ENCODE peak calls at places on chromosomes 7 and 10, in five cellular contexts. Q is activated T-helper 9 cell treated with anti-CD3 and anti-CD28 coated beads, Interleukin-2, amount 50 U/mL, for 16 hours; Z is AG04450; H is T-helper 2 cell; L is amygdala. Y is an unnamed sample.

GRCh38 chr10:130430291-130430690 is 294.1 kb downstream of the GLRX3 start:
- DNase-seq in Z (no peak), H (no peak), Q (no peak), L (no peak), Y (peak)

GRCh38 chr7:99372275-99373085 is 2.0 kb upstream of the ARPC1B start:
- DNase-seq in Q (no peak), Z (no peak), L (no peak), H (no peak), Y (peak)

GRCh38 chr10:91296471-91296870 is 76.0 kb downstream of the PCGF5 start:
- DNase-seq in Q (no peak), Z (no peak), H (no peak), L (no peak), Y (no peak)

GRCh38 chr7:135728136-135728669 is at the start of gene SLC13A4:
- DNase-seq in L (no peak), H (no peak), Q (no peak), Z (no peak), Y (no peak)

GRCh38 chr10:89215511-89215910 is 8.4 kb upstream of the CH25H start:
- DNase-seq in Z (no peak), L (no peak), Q (no peak), H (no peak), Y (no peak)

GRCh38 chr7:116150588-116150987 is 59.8 kb upstream of the TES start:
- DNase-seq in H (no peak), L (no peak), Q (no peak), Z (no peak), Y (no peak)

GRCh38 chr10:133315847-133316246 is 7.1 kb downstream of the ZNF511 start:
- DNase-seq in Z (no peak), H (no peak), Q (no peak), L (no peak), Y (no peak)

GRCh38 chr7:66255533-66256100 is 50.5 kb downstream of the TPST1 start:
- DNase-seq in Q (no peak), Z (no peak), H (no peak), L (no peak), Y (no peak)

Y was measured in islet precursor cell.